ENCODE peak calls at places on chromosomes 3 and 15, in six cellular contexts. C is mammary epithelial cell, N is thyroid gland, T is esophagus muscularis mucosa, Y is OCI-LY7, H is heart right ventricle. E is an unnamed sample. For H3K4me1, the result is how much of the 10 kb centered on the place peaks cover.

GRCh38 chr15:34682673-34683072 is 72.1 kb downstream of the GJD2 start:
- DNase-seq in Y (no peak), N (no peak), T (no peak), H (no peak), C (peak), E (no peak)

GRCh38 chr3:53721187-53721946 is 124.9 kb downstream of the CHDH start:
- DNase-seq in H (no peak), Y (no peak), T (no peak), C (peak), N (peak), E (no peak)

GRCh38 chr15:32767236-32767635 is 49.4 kb downstream of the GREM1 start:
- DNase-seq in Y (no peak), T (no peak), N (no peak), H (no peak), C (no peak), E (no peak)

GRCh38 chr15:67107014-67107812 is 41.8 kb downstream of the SMAD3 start:
- DNase-seq in T (no peak), H (no peak), Y (no peak), C (peak), N (peak), E (peak)

GRCh38 chr15:60582370-60583036 is 103.6 kb upstream of the ICE2 start:
- DNase-seq in N (no peak), Y (no peak), C (no peak), H (no peak), T (no peak), E (no peak)

GRCh38 chr3:48765376-48765775 is 48.4 kb upstream of the IP6K2 start:
- DNase-seq in T (no peak), H (no peak), C (peak), Y (peak), N (no peak), E (no peak)

GRCh38 chr3:140777631-140778030 is 99.8 kb downstream of the TRIM42 start:
- DNase-seq in N (no peak), Y (no peak), T (no peak), C (no peak), H (no peak), E (no peak)

GRCh38 chr3:12954891-12955650 is 113.7 kb upstream of the RPL32 start:
- DNase-seq in Y (peak), C (peak), N (peak), T (peak), H (peak), E (peak)

GRCh38 chr3:34571714-34572113 is 773.3 kb downstream of the PDCD6IP start:
- DNase-seq in C (no peak), Y (no peak), N (no peak), H (no peak), T (no peak), E (no peak)

GRCh38 chr3:99659032-99659431 is 20.6 kb downstream of the COL8A1 start:
- DNase-seq in H (no peak), T (no peak), C (peak), N (no peak), Y (no peak), E (no peak)

GRCh38 chr3:171703144-171703543 is 107.1 kb downstream of the PLD1 start:
- DNase-seq in H (no peak), N (no peak), C (no peak), Y (no peak), T (no peak), E (no peak)

GRCh38 chr15:42144841-42145375 is 11.5 kb downstream of the PLA2G4F start:
- DNase-seq in Y (no peak), H (no peak), C (no peak), N (no peak), T (no peak), E (no peak)

GRCh38 chr3:141485578-141486415 is 1.0 kb upstream of the RASA2 start:
- DNase-seq in N (no peak), H (no peak), C (peak), Y (peak), T (no peak), E (no peak)

GRCh38 chr15:34437687-34438086 is at the start of gene GOLGA8A:
- DNase-seq in N (peak), C (peak), Y (no peak), T (no peak), H (peak), E (peak)

GRCh38 chr15:40904552-40905201 is 10.4 kb downstream of the VPS18 start:
- DNase-seq in N (no peak), T (no peak), Y (no peak), C (no peak), H (no peak), E (no peak)

GRCh38 chr3:140276698-140277097 is 341.7 kb downstream of the CLSTN2 start:
- DNase-seq in T (peak), H (no peak), Y (peak), C (peak), N (peak), E (peak)

GRCh38 chr3:64151335-64151871 is 73.9 kb downstream of the PRICKLE2 start:
- DNase-seq in H (no peak), Y (no peak), C (no peak), N (peak), T (no peak), E (no peak)

GRCh38 chr3:51393096-51393495 is 2.0 kb downstream of the RBM15B start:
- DNase-seq in N (no peak), H (no peak), C (no peak), T (no peak), Y (no peak), E (peak)
- H3K4me1 ChIP-seq in N (half or more), H (half or more), C (under half), T (half or more), Y (half or more), E (half or more)

GRCh38 chr3:15778332-15778858 is 19.4 kb downstream of the ANKRD28 start:
- DNase-seq in Y (no peak), H (no peak), C (no peak), T (no peak), N (no peak), E (no peak)
- H3K4me3 ChIP-seq in Y (no peak), H (no peak), C (no peak), T (no peak), N (no peak), E (no peak)

DNA sequence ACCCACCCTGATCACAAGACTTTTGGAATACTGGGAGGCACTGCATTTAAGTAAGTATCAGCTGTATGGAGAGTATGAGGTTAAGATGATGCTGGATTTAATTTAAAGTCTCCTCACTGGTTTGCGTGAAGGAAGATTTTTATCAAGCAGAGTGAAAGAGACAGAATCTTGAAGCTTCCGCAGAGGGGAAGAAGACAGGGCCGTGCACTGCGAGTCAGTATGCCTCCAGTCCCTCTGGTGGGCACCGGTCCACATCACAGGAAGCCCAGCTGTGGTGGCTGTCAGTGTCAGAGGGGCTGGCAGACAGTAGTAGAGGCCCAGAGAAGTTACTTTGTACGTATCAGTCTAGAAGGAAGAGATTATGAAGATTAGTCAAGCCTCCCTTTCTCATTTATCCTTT is 379.0 kb upstream of the TPRG1 start:
- DNase-seq in H (peak), Y (peak), N (no peak), C (no peak), T (no peak), E (no peak)
- TF ChIP-seq CTCF in H (no peak), Y (peak), N (no peak), C (no peak), T (peak), E (peak)

GRCh38 chr15:63901912-63902670 is 68.3 kb upstream of the HERC1 start:
- DNase-seq in H (no peak), N (no peak), Y (no peak), T (no peak), C (no peak), E (no peak)
- H3K4me1 ChIP-seq in H (half or more), N (under half), Y (under half), T (under half), C (under half), E (under half)

DNA sequence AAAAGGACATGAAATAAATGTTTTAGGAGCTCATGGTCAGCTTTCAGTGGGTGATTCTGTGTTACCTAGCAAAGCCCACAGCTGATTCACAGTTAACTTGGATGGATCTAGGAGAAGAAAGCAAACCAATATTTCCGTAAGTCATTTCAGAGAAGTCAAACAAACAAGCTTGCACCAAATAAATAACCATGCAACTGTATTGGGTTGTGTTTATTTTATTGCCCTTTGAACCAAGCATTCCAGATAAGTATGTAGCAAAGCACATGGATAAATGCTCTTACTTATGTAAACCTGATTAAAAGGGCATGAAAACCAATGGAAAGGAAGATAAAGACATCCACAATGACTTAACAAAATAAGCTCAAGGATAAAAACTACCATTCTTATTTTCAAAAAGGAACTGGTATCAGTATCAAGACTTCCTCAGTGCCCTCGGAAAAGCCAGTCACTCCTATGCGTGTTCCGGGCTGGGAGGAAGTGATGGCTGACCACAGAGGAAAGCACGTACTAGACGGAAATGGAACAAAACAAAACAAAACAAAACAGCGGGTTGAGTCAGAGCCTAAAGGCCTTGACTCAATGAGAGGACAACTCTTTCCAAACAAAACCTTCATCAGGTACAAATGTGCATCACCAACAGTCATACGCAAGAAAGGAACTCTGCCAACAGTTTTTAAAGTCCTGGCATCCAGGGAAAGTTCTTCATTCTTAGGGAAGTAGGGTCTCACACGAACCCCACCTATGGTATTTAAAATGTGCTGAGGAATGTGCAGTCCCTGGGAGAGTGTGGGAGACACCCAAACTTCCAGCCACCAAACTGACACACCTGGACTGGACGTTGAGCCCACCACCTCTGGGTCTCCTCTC is 103.3 kb downstream of the SNRK start:
- DNase-seq in H (no peak), C (peak), N (peak), Y (peak), T (peak), E (peak)
- H3K4me3 ChIP-seq in H (no peak), C (no peak), N (no peak), Y (no peak), T (no peak), E (no peak)

E was measured in adrenal gland.